ENCODE peak calls at places on chromosome 19, in seven cellular contexts. H is stimulated activated CD8-positive, alpha-beta memory T cell treated with anti-CD3 and anti-CD28 coated beads, Interleukin-7, amount 100 ng/mL, for 1 hour; A is anterior cingulate cortex; T is NB4; K is MV-4-11; O is foreskin fibroblast; G is T-cell. E is an unnamed sample.
A peak's percentile ranks its signal among the peaks of the same experiment; 100 is the strongest.

GRCh38 chr19:10601999-10602329 is 14.9 kb upstream of the AP1M2 start:
- DNase-seq in H (no peak), A (no peak), T (no peak), K (no peak), O (no peak), G (no peak), E (no peak)

GRCh38 chr19:4730740-4731171 is 7.1 kb upstream of the DPP9 start:
- DNase-seq in H (peak; percentile 39), A (no peak), T (peak; percentile 36), K (peak; percentile 39), O (no peak), G (peak; percentile 32), E (peak; percentile 86)

GRCh38 chr19:48203227-48203793 is 32.8 kb downstream of the ZSWIM9 start:
- DNase-seq in H (no peak), A (no peak), T (peak; percentile 63), K (peak; percentile 32), O (no peak), G (no peak), E (peak; percentile 64)

GRCh38 chr19:9917322-9917721 is 19.0 kb downstream of the OLFM2 start:
- DNase-seq in H (no peak), A (no peak), T (peak; percentile 68), K (peak; percentile 62), O (peak; percentile 38), G (no peak), E (peak; percentile 69)

GRCh38 chr19:15871570-15871969 is 26.3 kb downstream of the CYP4F2 start:
- DNase-seq in H (no peak), A (no peak), T (no peak), K (no peak), O (no peak), G (no peak), E (peak; percentile 62)

GRCh38 chr19:5967994-5968430 is 9.9 kb downstream of the RANBP3 start:
- DNase-seq in H (peak; percentile 33), A (peak; percentile 44), T (peak; percentile 58), K (peak; percentile 62), O (peak; percentile 74), G (no peak), E (peak; percentile 79)

GRCh38 chr19:2922987-2923386 is 21.8 kb downstream of the ZNF77 start:
- DNase-seq in H (no peak), A (no peak), T (no peak), K (no peak), O (no peak), G (no peak), E (no peak)

GRCh38 chr19:2804156-2805004 is 15.3 kb upstream of the ZNF554 start:
- DNase-seq in H (no peak), A (no peak), T (no peak), K (no peak), O (no peak), G (no peak), E (no peak)

GRCh38 chr19:10009714-10010224 is 535 bp downstream of the COL5A3 start:
- DNase-seq in H (no peak), A (no peak), T (no peak), K (no peak), O (no peak), G (no peak), E (no peak)

GRCh38 chr19:35268546-35269424 is at the start of gene USF2:
- DNase-seq in H (no peak), A (peak; percentile 63), T (peak; percentile 61), K (peak; percentile 36), O (peak; percentile 66), G (peak; percentile 54), E (peak; percentile 93)

GRCh38 chr19:1540353-1540925 is 16.6 kb downstream of the PLK5 start:
- DNase-seq in H (no peak), A (no peak), T (no peak), K (no peak), O (no peak), G (no peak), E (no peak)

GRCh38 chr19:17086811-17087210 is 11.2 kb downstream of the MYO9B start:
- DNase-seq in H (no peak), A (no peak), T (no peak), K (no peak), O (peak; percentile 34), G (no peak), E (no peak)

GRCh38 chr19:4063369-4064072 is 3.2 kb downstream of the ZBTB7A start:
- DNase-seq in H (no peak), A (no peak), T (no peak), K (no peak), O (no peak), G (no peak), E (no peak)

GRCh38 chr19:1825909-1826556 is 14.0 kb upstream of the ATP8B3 start:
- DNase-seq in H (peak; percentile 70), A (peak; percentile 46), T (peak; percentile 64), K (peak; percentile 36), O (peak; percentile 43), G (peak; percentile 55), E (peak; percentile 90)